ENCODE peak calls at places on chromosomes 16 and 17, in five cellular contexts. C, T, E, O and D are unnamed samples.

GRCh38 chr16:84617068-84617630 is 729 bp downstream of the COTL1 start:
- DNase-seq in C (no peak), T (no peak), O (no peak), E (no peak), D (peak)

GRCh38 chr17:34261568-34261967 is 6.5 kb downstream of the CCL2 start:
- DNase-seq in O (no peak), T (no peak), E (no peak), C (no peak), D (no peak)

GRCh38 chr16:4588961-4589360 is 25.7 kb downstream of the UBALD1 start:
- DNase-seq in T (no peak), E (no peak), O (no peak), C (no peak), D (no peak)

GRCh38 chr16:29802416-29802935 is 3.9 kb upstream of the MAZ start:
- DNase-seq in T (no peak), C (no peak), E (no peak), O (no peak), D (no peak)

GRCh38 chr17:80892019-80892855 is 99.4 kb upstream of the CHMP6 start:
- DNase-seq in O (peak), T (peak), C (peak), E (peak), D (no peak)

GRCh38 chr17:58006563-58006923 is 503 bp downstream of the SRSF1 start:
- DNase-seq in C (peak), E (no peak), O (peak), T (no peak), D (peak)

GRCh38 chr16:82769845-82770244 is 143.1 kb downstream of the CDH13 start:
- DNase-seq in E (no peak), T (no peak), C (no peak), O (peak), D (no peak)

GRCh38 chr17:61406871-61407210 is 7.2 kb downstream of the TBX2 start:
- DNase-seq in O (no peak), C (no peak), E (no peak), T (no peak), D (no peak)

GRCh38 chr16:18931756-18932155 is 5.5 kb upstream of the SMG1 start:
- DNase-seq in C (no peak), E (no peak), T (no peak), O (peak), D (peak)

GRCh38 chr17:82963104-82963950 is 116.1 kb upstream of the METRNL start:
- DNase-seq in T (no peak), C (peak), O (peak), E (peak), D (peak)

GRCh38 chr17:43341705-43342600 is 56.8 kb upstream of the ARL4D start:
- DNase-seq in E (no peak), O (no peak), T (no peak), C (peak), D (no peak)

GRCh38 chr17:64051153-64051552 is 30.7 kb upstream of the ICAM2 start:
- DNase-seq in O (no peak), T (peak), E (no peak), C (no peak), D (no peak)

GRCh38 chr16:69448470-69449193 is 24.2 kb downstream of the CYB5B start:
- DNase-seq in E (no peak), C (peak), T (no peak), O (no peak), D (no peak)

GRCh38 chr16:69440236-69440635 is 15.8 kb downstream of the CYB5B start:
- DNase-seq in C (no peak), T (no peak), E (no peak), O (no peak), D (no peak)

GRCh38 chr16:69443809-69444611 is 19.6 kb downstream of the CYB5B start:
- DNase-seq in O (no peak), T (peak), C (peak), E (no peak), D (no peak)

DNA sequence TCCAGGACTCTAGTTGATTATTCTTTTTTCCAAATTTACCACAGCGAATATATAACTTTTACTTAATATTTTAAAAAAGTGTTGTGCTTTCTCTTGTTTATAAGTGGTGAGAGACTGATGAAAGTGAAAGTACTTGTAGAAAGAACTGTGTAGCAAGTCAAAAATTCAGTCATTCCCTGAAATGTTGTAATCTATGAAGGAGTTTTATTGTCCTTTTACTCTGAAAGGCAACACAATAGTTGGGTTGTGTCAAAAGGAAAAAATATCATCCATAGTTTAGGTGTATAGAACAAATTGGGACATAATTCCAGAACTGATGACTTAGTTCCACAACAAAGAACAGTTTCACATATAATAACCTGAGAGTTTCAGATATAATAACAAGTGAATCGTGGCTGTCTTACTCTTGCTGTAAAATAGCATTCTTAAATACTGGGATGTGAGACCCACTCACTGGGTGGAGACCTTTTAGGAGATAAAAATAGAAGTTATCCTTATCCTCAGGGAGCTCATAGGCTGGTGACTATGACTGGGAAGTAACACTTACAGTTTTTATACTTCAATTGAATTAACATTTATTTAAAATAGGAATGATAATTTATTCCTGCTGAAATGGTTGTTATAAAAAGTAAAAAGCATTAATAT is 20.6 kb downstream of the CYB5B start:
- DNase-seq in E (no peak), T (peak), C (peak), O (no peak), D (no peak)
- H3K4me3 ChIP-seq in E (no peak), T (peak), C (peak), O (no peak), D (no peak)

GRCh38 chr16:89200124-89200849 is at the start of gene SLC22A31:
- DNase-seq in O (no peak), C (no peak), E (no peak), T (no peak), D (no peak)
- H3K4me3 ChIP-seq in O (no peak), C (peak), E (peak), T (no peak), D (no peak)

DNA sequence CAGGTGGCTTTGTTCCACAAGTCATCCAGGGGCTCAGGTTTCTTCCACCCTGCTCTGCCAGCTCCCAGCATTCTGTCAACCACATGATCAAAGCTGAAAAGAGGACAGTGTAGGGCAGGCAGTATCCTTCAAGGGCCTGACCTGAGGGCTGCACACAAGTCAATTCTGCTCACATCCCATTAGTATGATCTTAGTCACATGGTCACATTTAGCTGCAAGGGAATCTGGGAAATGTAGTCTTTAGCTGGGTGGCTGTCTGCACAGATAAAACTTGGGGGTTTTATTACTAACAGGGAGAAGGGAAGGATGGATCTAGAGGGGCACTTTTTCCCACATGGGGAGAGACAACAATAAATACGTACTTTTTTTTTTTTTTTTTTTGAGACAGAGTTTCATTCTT is 97.3 kb downstream of the SALL1 start:
- DNase-seq in O (no peak), T (no peak), C (no peak), E (no peak), D (no peak)
- H3K4me3 ChIP-seq in O (no peak), T (no peak), C (no peak), E (no peak), D (no peak)

DNA sequence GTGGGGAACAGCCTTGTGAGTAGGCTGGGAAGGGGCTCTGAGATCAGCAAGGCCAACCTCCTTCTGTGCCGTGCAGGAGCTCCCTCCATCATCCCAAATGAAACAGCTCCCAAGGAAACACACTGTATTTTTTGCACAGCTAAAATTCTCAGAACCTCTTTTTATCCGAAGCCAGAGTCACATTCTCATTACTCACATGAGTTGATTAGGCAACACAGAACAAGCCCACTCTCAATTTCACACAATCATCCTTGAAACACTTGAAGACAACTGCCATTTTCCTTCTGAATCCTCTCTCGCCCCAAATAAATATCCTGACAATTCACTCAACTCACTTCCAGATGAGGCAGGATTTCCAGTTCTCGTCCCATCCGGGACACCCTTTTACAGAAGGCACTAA is 66.1 kb downstream of the MYO18A start:
- DNase-seq in C (no peak), T (no peak), E (no peak), O (no peak), D (no peak)
- H3K4me3 ChIP-seq in C (no peak), T (no peak), E (no peak), O (no peak), D (no peak)